ENCODE peak calls at places on chromosomes 16 and 17, in five cellular contexts. S is HCT116, B is K562, A is GM12878, C is HepG2. T is an unnamed sample.

GRCh38 chr17:39861235-39861634 is 2.9 kb downstream of the IKZF3 start:
- DNase-seq in S (no peak), B (no peak), A (no peak), C (no peak), T (no peak)

GRCh38 chr16:69618307-69618706 is 52.5 kb downstream of the NFAT5 start:
- DNase-seq in S (no peak), B (no peak), A (no peak), C (no peak), T (no peak)

GRCh38 chr16:84775262-84775810 is 44.4 kb upstream of the CRISPLD2 start:
- DNase-seq in S (no peak), B (no peak), A (no peak), C (no peak), T (no peak)

GRCh38 chr17:37327341-37328090 is 48.3 kb upstream of the C17orf78 start:
- DNase-seq in S (no peak), B (no peak), A (no peak), C (no peak), T (no peak)

GRCh38 chr16:2614761-2615191 is 67.5 kb upstream of the KCTD5 start:
- DNase-seq in S (no peak), B (no peak), A (no peak), C (no peak), T (no peak)

GRCh38 chr16:84647830-84648594 is at the start of gene KLHL36:
- DNase-seq in S (no peak), B (peak), A (no peak), C (no peak), T (no peak)

GRCh38 chr17:57226793-57227192 is 29.5 kb upstream of the MSI2 start:
- DNase-seq in S (no peak), B (no peak), A (no peak), C (no peak), T (no peak)

GRCh38 chr16:69796285-69797118 is 34.4 kb downstream of the WWP2 start:
- DNase-seq in S (peak), B (peak), A (no peak), C (peak), T (peak)

GRCh38 chr16:73951541-73951940 is 345.1 kb upstream of the PSMD7 start:
- DNase-seq in S (no peak), B (no peak), A (no peak), C (no peak), T (no peak)

GRCh38 chr16:87172632-87173031 is 144.6 kb downstream of the C16orf95 start:
- DNase-seq in S (no peak), B (no peak), A (no peak), C (no peak), T (no peak)

GRCh38 chr16:50021509-50021908 is 3.5 kb upstream of the CNEP1R1 start:
- DNase-seq in S (no peak), B (peak), A (no peak), C (peak), T (no peak)

GRCh38 chr17:71801301-71801700 is 319.5 kb upstream of the SOX9 start:
- DNase-seq in S (no peak), B (no peak), A (no peak), C (no peak), T (no peak)

GRCh38 chr17:14903810-14904209 is 361.3 kb downstream of the PMP22 start:
- DNase-seq in S (no peak), B (no peak), A (no peak), C (no peak), T (no peak)

GRCh38 chr16:50102046-50102756 is 36.4 kb downstream of the HEATR3 start:
- DNase-seq in S (no peak), B (no peak), A (no peak), C (no peak), T (no peak)

GRCh38 chr17:74147966-74148365 is 55.5 kb upstream of the RPL38 start:
- DNase-seq in S (no peak), B (no peak), A (no peak), C (no peak), T (no peak)

GRCh38 chr17:74862919-74863318 is 3.2 kb upstream of the GRIN2C start:
- DNase-seq in S (no peak), B (no peak), A (no peak), C (no peak), T (no peak)

GRCh38 chr16:19765860-19766553 is 47.9 kb downstream of the IQCK start:
- DNase-seq in S (no peak), B (no peak), A (no peak), C (no peak), T (no peak)

GRCh38 chr16:65125871-65126270 is 4.0 kb upstream of the CDH11 start:
- DNase-seq in S (no peak), B (no peak), A (no peak), C (no peak), T (no peak)

GRCh38 chr16:3950343-3951193 is 70.1 kb upstream of the CREBBP start:
- DNase-seq in S (no peak), B (no peak), A (no peak), C (no peak), T (no peak)

GRCh38 chr17:64183815-64184397 is 54.0 kb upstream of the ERN1 start:
- DNase-seq in S (no peak), B (no peak), A (no peak), C (no peak), T (no peak)

GRCh38 chr17:65670667-65671371 is 109.4 kb upstream of the AXIN2 start:
- DNase-seq in S (no peak), B (no peak), A (no peak), C (peak), T (no peak)

GRCh38 chr16:30997000-30997886 is 12.2 kb downstream of the HSD3B7 start:
- DNase-seq in S (peak), B (peak), A (peak), C (peak), T (peak)

GRCh38 chr17:48542114-48542955 is 2.6 kb downstream of the HOXB2 start:
- DNase-seq in S (no peak), B (no peak), A (no peak), C (no peak), T (no peak)

GRCh38 chr17:55909776-55910175 is 158.9 kb downstream of the PCTP start:
- DNase-seq in S (no peak), B (no peak), A (no peak), C (no peak), T (no peak)

GRCh38 chr17:31915456-31916100 is 14.1 kb upstream of the UTP6 start:
- DNase-seq in S (no peak), B (no peak), A (no peak), C (no peak), T (no peak)

GRCh38 chr16:73027655-73028220 is 20.2 kb downstream of the ZFHX3 start:
- DNase-seq in S (no peak), B (no peak), A (no peak), C (no peak), T (no peak)

GRCh38 chr16:73056911-73057310 is 9.0 kb upstream of the ZFHX3 start:
- DNase-seq in S (no peak), B (no peak), A (no peak), C (no peak), T (no peak)

GRCh38 chr16:85310868-85311585 is 198.8 kb upstream of the CIBAR2 start:
- DNase-seq in S (no peak), B (no peak), A (no peak), C (no peak), T (no peak)

GRCh38 chr17:72702998-72703397 is 389.5 kb downstream of the SLC39A11 start:
- DNase-seq in S (no peak), B (no peak), A (no peak), C (no peak), T (no peak)

GRCh38 chr16:10578474-10579316 is 1.7 kb downstream of the EMP2 start:
- DNase-seq in S (no peak), B (no peak), A (no peak), C (peak), T (no peak)

GRCh38 chr16:88478889-88479794 is 26.1 kb downstream of the ZFPM1 start:
- DNase-seq in S (no peak), B (no peak), A (no peak), C (no peak), T (no peak)

GRCh38 chr16:57576429-57576870 is 34.0 kb downstream of the ADGRG5 start:
- DNase-seq in S (peak), B (peak), A (peak), C (peak), T (peak)

GRCh38 chr16:6360641-6361040 is 972.0 kb upstream of the RBFOX1 start:
- DNase-seq in S (no peak), B (no peak), A (no peak), C (no peak), T (no peak)

GRCh38 chr16:9820481-9821246 is 361.6 kb downstream of the GRIN2A start:
- DNase-seq in S (no peak), B (no peak), A (no peak), C (no peak), T (peak)

GRCh38 chr16:67966549-67967182 is 1.8 kb downstream of the SLC12A4 start:
- DNase-seq in S (peak), B (peak), A (no peak), C (peak), T (no peak)

GRCh38 chr16:87671221-87671620 is 68.9 kb downstream of the JPH3 start:
- DNase-seq in S (peak), B (no peak), A (no peak), C (no peak), T (no peak)

GRCh38 chr17:34728771-34729310 is 149.5 kb downstream of the TMEM132E start:
- DNase-seq in S (no peak), B (no peak), A (no peak), C (no peak), T (peak)

GRCh38 chr16:88905563-88905962 is 39.1 kb upstream of the PABPN1L start:
- DNase-seq in S (no peak), B (peak), A (no peak), C (no peak), T (no peak)

GRCh38 chr17:76150712-76151622 is 9.9 kb upstream of the FOXJ1 start:
- DNase-seq in S (no peak), B (no peak), A (no peak), C (no peak), T (no peak)

DNA sequence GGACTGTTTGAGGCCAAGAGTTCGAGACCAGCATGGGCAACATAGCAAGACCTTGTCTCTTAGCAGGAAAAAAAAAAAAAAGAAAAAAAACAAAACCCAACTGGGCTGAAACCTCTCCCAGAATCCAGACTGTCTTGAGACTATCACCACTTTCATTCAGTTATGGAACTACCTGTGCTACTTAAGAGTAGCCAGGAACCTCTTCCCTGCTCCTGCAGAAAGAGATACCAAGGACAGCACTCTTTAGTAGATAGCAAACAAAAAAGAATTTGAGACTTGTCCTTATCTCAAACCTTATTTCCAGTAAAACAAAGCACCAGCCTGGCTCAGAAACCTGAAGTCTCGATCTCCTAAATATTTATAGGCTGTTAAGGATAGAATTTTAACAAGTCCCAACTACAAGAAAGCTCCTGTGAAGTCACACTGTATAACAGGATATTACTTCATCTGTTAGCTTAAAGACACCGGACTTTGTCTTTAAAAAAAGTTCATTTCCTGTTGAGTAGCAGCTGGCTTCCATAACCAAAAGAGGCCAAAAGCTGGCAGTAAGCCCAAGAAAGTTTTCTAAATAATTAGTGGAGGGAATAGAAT is 5.1 kb downstream of the CDR2 start:
- DNase-seq in S (no peak), B (no peak), A (no peak), C (peak), T (no peak)
- TF ChIP-seq SRF in S (peak), B (no peak), A (peak), C (peak), T (no peak)

DNA sequence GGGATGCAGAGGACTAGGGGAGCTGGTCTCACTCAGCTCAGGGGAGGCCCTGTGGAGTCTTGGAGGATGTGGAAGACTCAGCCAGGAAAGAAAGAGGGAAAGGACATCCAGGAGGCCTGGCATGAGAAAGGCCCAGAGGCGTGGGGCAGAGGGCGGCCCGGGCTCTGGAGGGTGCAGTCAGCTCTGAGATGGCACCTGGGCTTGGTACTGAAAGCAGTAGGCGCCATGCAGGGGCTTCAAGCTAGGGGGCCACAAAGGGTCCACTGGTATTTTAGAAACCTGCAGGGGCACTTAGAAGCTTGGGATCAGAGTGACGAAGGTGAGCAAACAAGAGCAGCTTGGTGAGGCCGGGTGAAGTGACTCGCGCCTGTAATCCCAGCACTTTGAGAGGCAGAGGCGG is 5.6 kb downstream of the FAM171A2 start:
- DNase-seq in S (no peak), B (no peak), A (no peak), C (no peak), T (no peak)
- TF ChIP-seq SRF in S (no peak), B (no peak), A (no peak), C (no peak), T (no peak)

GRCh38 chr17:17417718-17418151 is 59.1 kb upstream of the MED9 start:
- DNase-seq in S (no peak), B (peak), A (no peak), C (peak), T (no peak)

GRCh38 chr17:17416007-17416399 is 60.8 kb upstream of the MED9 start:
- DNase-seq in S (peak), B (peak), A (peak), C (peak), T (no peak)

GRCh38 chr17:17414316-17414937 is 62.4 kb upstream of the MED9 start:
- DNase-seq in S (no peak), B (no peak), A (no peak), C (no peak), T (no peak)

GRCh38 chr17:17415006-17415405 is 61.8 kb upstream of the MED9 start:
- DNase-seq in S (no peak), B (no peak), A (no peak), C (no peak), T (no peak)

GRCh38 chr17:17416400-17417360 is 60.1 kb upstream of the MED9 start:
- DNase-seq in S (no peak), B (peak), A (no peak), C (peak), T (no peak)
- TF ChIP-seq SRF in S (no peak), B (no peak), A (no peak), C (no peak), T (no peak)

GRCh38 chr17:77404812-77405581 is 264.2 kb downstream of the SEC14L1 start:
- DNase-seq in S (no peak), B (no peak), A (peak), C (no peak), T (no peak)
- TF ChIP-seq SRF in S (no peak), B (no peak), A (peak), C (no peak), T (no peak)

GRCh38 chr17:80177986-80178590 is 8.3 kb downstream of the CARD14 start:
- DNase-seq in S (no peak), B (no peak), A (no peak), C (no peak), T (no peak)

GRCh38 chr17:80171681-80172080 is 1.9 kb downstream of the CARD14 start:
- DNase-seq in S (no peak), B (no peak), A (no peak), C (no peak), T (no peak)

GRCh38 chr17:80173916-80174315 is 4.1 kb downstream of the CARD14 start:
- DNase-seq in S (no peak), B (no peak), A (no peak), C (no peak), T (no peak)

GRCh38 chr17:80176757-80177156 is 6.9 kb downstream of the CARD14 start:
- DNase-seq in S (no peak), B (no peak), A (no peak), C (no peak), T (no peak)

DNA sequence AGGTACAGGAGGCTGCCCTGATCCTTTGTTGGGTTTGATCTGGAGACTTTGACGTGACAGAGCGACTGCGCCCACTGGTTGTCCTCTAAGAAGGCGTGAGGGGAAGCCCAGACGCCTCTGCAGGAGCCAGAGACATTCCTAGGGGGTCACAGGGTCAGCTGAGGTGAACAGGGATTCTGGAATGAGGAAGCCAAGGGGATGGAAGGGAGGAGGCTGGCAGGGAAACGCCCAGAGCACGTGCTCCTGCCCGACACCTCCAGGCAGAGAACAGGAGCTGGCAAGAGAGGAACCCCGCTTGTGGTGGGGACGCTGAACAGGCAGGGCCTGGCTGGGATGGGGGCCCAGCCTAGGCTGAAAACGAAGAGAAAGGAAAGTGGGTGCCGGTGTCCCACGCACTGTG is 5.6 kb downstream of the CARD14 start:
- DNase-seq in S (no peak), B (no peak), A (no peak), C (no peak), T (no peak)
- TF ChIP-seq SRF in S (no peak), B (no peak), A (no peak), C (no peak), T (no peak)

DNA sequence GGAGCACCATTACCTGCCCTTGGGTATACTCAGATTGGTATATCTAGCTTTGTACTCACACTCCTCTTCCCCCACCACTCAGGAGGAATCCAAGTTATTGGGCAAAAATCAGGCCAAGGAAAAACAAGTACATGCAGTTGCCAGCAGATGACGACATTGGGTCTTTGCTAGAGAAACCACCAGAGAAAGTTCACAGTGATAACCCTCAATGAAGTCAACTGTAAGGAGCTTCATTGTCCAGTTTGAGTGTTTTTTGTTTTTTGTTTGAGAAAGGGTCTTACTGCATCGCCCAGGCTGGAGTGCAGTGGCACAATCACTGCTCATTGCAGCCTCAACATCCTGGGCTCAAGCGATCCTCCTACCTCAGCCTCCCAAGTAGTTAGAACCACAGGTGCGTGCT is 34.6 kb upstream of the TOX3 start:
- DNase-seq in S (no peak), B (no peak), A (no peak), C (peak), T (no peak)
- TF ChIP-seq SRF in S (no peak), B (no peak), A (no peak), C (no peak), T (no peak)

GRCh38 chr16:46947900-46948547 is 25.4 kb downstream of the DNAJA2 start:
- DNase-seq in S (peak), B (peak), A (peak), C (peak), T (no peak)
- TF ChIP-seq SRF in S (no peak), B (no peak), A (no peak), C (no peak), T (no peak)

DNA sequence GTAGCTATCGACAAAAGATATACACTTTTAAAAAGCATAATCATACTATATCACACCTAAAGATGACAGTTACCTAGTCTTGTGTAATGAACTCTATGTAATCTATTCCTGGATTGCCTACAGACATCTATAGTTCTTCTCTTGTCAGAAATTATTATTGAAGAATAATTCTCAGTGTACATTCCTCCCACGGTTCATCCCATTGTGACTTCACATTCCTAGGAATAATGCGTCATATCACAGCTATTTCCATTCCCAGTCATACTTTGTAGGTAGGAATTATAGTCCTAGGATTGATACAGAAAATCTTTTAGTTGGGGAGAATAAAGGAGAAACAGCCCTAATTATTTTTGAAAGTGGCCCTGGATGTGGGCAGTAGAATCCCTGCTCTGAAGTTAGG is 44.0 kb upstream of the ABCC11 start:
- DNase-seq in S (no peak), B (no peak), A (no peak), C (no peak), T (no peak)
- TF ChIP-seq SRF in S (no peak), B (no peak), A (no peak), C (no peak), T (no peak)

GRCh38 chr17:30521766-30522165 is 44.6 kb downstream of the GOSR1 start:
- DNase-seq in S (no peak), B (no peak), A (no peak), C (no peak), T (no peak)
- TF ChIP-seq SRF in S (no peak), B (no peak), A (no peak), C (no peak), T (no peak)

GRCh38 chr17:78652024-78652423 is 74.8 kb upstream of the DNAH17 start:
- DNase-seq in S (no peak), B (no peak), A (no peak), C (no peak), T (no peak)

GRCh38 chr17:78650093-78650715 is 73.0 kb upstream of the DNAH17 start:
- DNase-seq in S (no peak), B (no peak), A (no peak), C (peak), T (no peak)

GRCh38 chr17:78652913-78653312 is 75.7 kb upstream of the DNAH17 start:
- DNase-seq in S (no peak), B (no peak), A (no peak), C (no peak), T (no peak)

GRCh38 chr17:78653382-78653781 is 76.2 kb upstream of the DNAH17 start:
- DNase-seq in S (no peak), B (no peak), A (no peak), C (no peak), T (no peak)

GRCh38 chr17:78651551-78651950 is 74.4 kb upstream of the DNAH17 start:
- DNase-seq in S (no peak), B (no peak), A (no peak), C (no peak), T (no peak)
- TF ChIP-seq SRF in S (no peak), B (no peak), A (no peak), C (no peak), T (no peak)